ENCODE peak calls at places on chromosomes 5 and 9, in nine cellular contexts. One of them, this sample, is unnamed. For H3K4me1, the result is how much of the 10 kb centered on the place peaks cover.

GRCh38 chr9:2802494-2802921 is 41.4 kb downstream of the PUM3 start:
- DNase-seq in breast epithelium: no peak
- DNase-seq in PC-3: peak
- DNase-seq in fibroblast of lung: peak
- DNase-seq in colonic mucosa: no peak
- DNase-seq in lower lobe of right lung: no peak
- DNase-seq in astrocyte: no peak
- DNase-seq in pancreas: no peak
- DNase-seq in psoas muscle: no peak
- DNase-seq in this sample: no peak

GRCh38 chr5:87138091-87138819 is 129.4 kb upstream of the RASA1 start:
- DNase-seq in breast epithelium: no peak
- DNase-seq in PC-3: no peak
- DNase-seq in fibroblast of lung: no peak
- DNase-seq in colonic mucosa: no peak
- DNase-seq in lower lobe of right lung: no peak
- DNase-seq in astrocyte: no peak
- DNase-seq in pancreas: no peak
- DNase-seq in psoas muscle: no peak
- DNase-seq in this sample: no peak

GRCh38 chr5:134552301-134552700 is 26.8 kb downstream of the JADE2 start:
- DNase-seq in breast epithelium: no peak
- DNase-seq in PC-3: peak
- DNase-seq in fibroblast of lung: peak
- DNase-seq in colonic mucosa: no peak
- DNase-seq in lower lobe of right lung: no peak
- DNase-seq in astrocyte: peak
- DNase-seq in pancreas: peak
- DNase-seq in psoas muscle: no peak
- DNase-seq in this sample: no peak

GRCh38 chr5:43947870-43948269 is 344.9 kb downstream of the NNT start:
- DNase-seq in breast epithelium: no peak
- DNase-seq in PC-3: no peak
- DNase-seq in fibroblast of lung: peak
- DNase-seq in colonic mucosa: no peak
- DNase-seq in lower lobe of right lung: no peak
- DNase-seq in astrocyte: no peak
- DNase-seq in pancreas: no peak
- DNase-seq in psoas muscle: no peak
- DNase-seq in this sample: no peak

GRCh38 chr5:149887622-149888183 is 56.9 kb downstream of the PDE6A start:
- DNase-seq in breast epithelium: no peak
- DNase-seq in PC-3: peak
- DNase-seq in fibroblast of lung: peak
- DNase-seq in colonic mucosa: no peak
- DNase-seq in lower lobe of right lung: no peak
- DNase-seq in astrocyte: peak
- DNase-seq in pancreas: no peak
- DNase-seq in psoas muscle: no peak
- DNase-seq in this sample: no peak

GRCh38 chr5:54611290-54611951 is 93.9 kb downstream of the SNX18 start:
- DNase-seq in breast epithelium: no peak
- DNase-seq in PC-3: no peak
- DNase-seq in fibroblast of lung: no peak
- DNase-seq in colonic mucosa: no peak
- DNase-seq in lower lobe of right lung: no peak
- DNase-seq in astrocyte: peak
- DNase-seq in pancreas: no peak
- DNase-seq in psoas muscle: no peak
- DNase-seq in this sample: no peak

GRCh38 chr9:69071059-69071458 is 35.5 kb downstream of the FXN start:
- DNase-seq in breast epithelium: no peak
- DNase-seq in PC-3: no peak
- DNase-seq in fibroblast of lung: no peak
- DNase-seq in colonic mucosa: no peak
- DNase-seq in lower lobe of right lung: no peak
- DNase-seq in astrocyte: peak
- DNase-seq in pancreas: no peak
- DNase-seq in psoas muscle: no peak
- DNase-seq in this sample: no peak

GRCh38 chr9:36091028-36091953 is 45.2 kb upstream of the GLIPR2 start:
- DNase-seq in breast epithelium: no peak
- DNase-seq in PC-3: peak
- DNase-seq in fibroblast of lung: peak
- DNase-seq in colonic mucosa: peak
- DNase-seq in lower lobe of right lung: no peak
- DNase-seq in astrocyte: peak
- DNase-seq in pancreas: peak
- DNase-seq in psoas muscle: no peak
- DNase-seq in this sample: no peak

GRCh38 chr9:124320062-124320973 is 62.6 kb downstream of the NEK6 start:
- DNase-seq in breast epithelium: peak
- DNase-seq in PC-3: peak
- DNase-seq in fibroblast of lung: peak
- DNase-seq in colonic mucosa: peak
- DNase-seq in lower lobe of right lung: peak
- DNase-seq in astrocyte: no peak
- DNase-seq in pancreas: peak
- DNase-seq in psoas muscle: peak
- DNase-seq in this sample: peak

GRCh38 chr9:72396247-72397091 is 31.5 kb upstream of the ZFAND5 start:
- DNase-seq in breast epithelium: no peak
- DNase-seq in PC-3: peak
- DNase-seq in fibroblast of lung: peak
- DNase-seq in colonic mucosa: no peak
- DNase-seq in lower lobe of right lung: no peak
- DNase-seq in astrocyte: peak
- DNase-seq in pancreas: no peak
- DNase-seq in psoas muscle: no peak
- DNase-seq in this sample: no peak

GRCh38 chr9:18379073-18379811 is 94.7 kb upstream of the ADAMTSL1 start:
- DNase-seq in breast epithelium: no peak
- DNase-seq in PC-3: peak
- DNase-seq in fibroblast of lung: peak
- DNase-seq in colonic mucosa: no peak
- DNase-seq in lower lobe of right lung: no peak
- DNase-seq in astrocyte: peak
- DNase-seq in pancreas: no peak
- DNase-seq in psoas muscle: no peak
- DNase-seq in this sample: no peak

GRCh38 chr5:102048940-102049339 is 247.1 kb downstream of the SLCO4C1 start:
- DNase-seq in breast epithelium: no peak
- DNase-seq in PC-3: no peak
- DNase-seq in fibroblast of lung: peak
- DNase-seq in colonic mucosa: no peak
- DNase-seq in lower lobe of right lung: no peak
- DNase-seq in astrocyte: no peak
- DNase-seq in pancreas: no peak
- DNase-seq in psoas muscle: no peak
- DNase-seq in this sample: no peak

GRCh38 chr9:86684148-86684547 is 263.2 kb downstream of the GAS1 start:
- DNase-seq in breast epithelium: no peak
- DNase-seq in PC-3: no peak
- DNase-seq in fibroblast of lung: peak
- DNase-seq in colonic mucosa: no peak
- DNase-seq in lower lobe of right lung: no peak
- DNase-seq in astrocyte: peak
- DNase-seq in pancreas: no peak
- DNase-seq in psoas muscle: no peak
- DNase-seq in this sample: no peak

DNA sequence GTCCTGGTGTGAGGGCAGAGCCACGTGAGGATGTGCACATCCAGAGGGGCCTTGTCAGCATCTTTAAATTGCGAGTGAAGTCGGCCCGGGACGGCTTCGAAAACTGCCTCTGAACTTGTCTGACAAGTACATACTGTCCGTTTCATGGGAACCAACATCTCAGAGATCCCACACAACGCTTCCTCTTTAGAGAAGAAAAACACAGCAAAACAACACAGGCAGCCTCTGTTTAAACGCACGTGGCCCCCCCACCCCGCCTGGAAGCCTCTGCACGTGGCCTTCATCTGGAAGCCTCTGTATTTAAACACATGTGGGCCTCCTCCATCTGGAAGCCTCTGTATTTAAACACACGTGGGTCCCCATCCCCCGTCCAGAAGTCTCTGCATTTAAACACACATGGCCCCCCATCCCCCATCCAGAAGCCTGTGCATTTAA is 29.2 kb downstream of the CEP72 start:
- DNase-seq in breast epithelium: no peak
- DNase-seq in PC-3: no peak
- DNase-seq in fibroblast of lung: no peak
- DNase-seq in colonic mucosa: no peak
- DNase-seq in lower lobe of right lung: peak
- DNase-seq in astrocyte: no peak
- DNase-seq in pancreas: no peak
- DNase-seq in psoas muscle: no peak
- DNase-seq in this sample: no peak
- H3K4me1 ChIP-seq in breast epithelium: under half
- H3K4me1 ChIP-seq in PC-3: under half
- H3K4me1 ChIP-seq in fibroblast of lung: under half
- H3K4me1 ChIP-seq in colonic mucosa: under half
- H3K4me1 ChIP-seq in lower lobe of right lung: under half
- H3K4me1 ChIP-seq in astrocyte: under half
- H3K4me1 ChIP-seq in pancreas: under half
- H3K4me1 ChIP-seq in psoas muscle: under half
- H3K4me1 ChIP-seq in this sample: under half

GRCh38 chr5:113194125-113194524 is 217.5 kb downstream of the DCP2 start:
- DNase-seq in breast epithelium: no peak
- DNase-seq in PC-3: no peak
- DNase-seq in fibroblast of lung: no peak
- DNase-seq in colonic mucosa: no peak
- DNase-seq in lower lobe of right lung: no peak
- DNase-seq in astrocyte: no peak
- DNase-seq in pancreas: no peak
- DNase-seq in psoas muscle: no peak
- DNase-seq in this sample: no peak
- TF ChIP-seq CTCF in breast epithelium: no peak
- TF ChIP-seq CTCF in PC-3: no peak
- TF ChIP-seq CTCF in fibroblast of lung: no peak
- TF ChIP-seq CTCF in colonic mucosa: no peak
- TF ChIP-seq CTCF in lower lobe of right lung: no peak
- TF ChIP-seq CTCF in astrocyte: no peak
- TF ChIP-seq CTCF in pancreas: no peak
- TF ChIP-seq CTCF in psoas muscle: no peak
- TF ChIP-seq CTCF in this sample: no peak

GRCh38 chr9:113349044-113349433 is 302 bp upstream of the BSPRY start:
- DNase-seq in breast epithelium: no peak
- DNase-seq in PC-3: no peak
- DNase-seq in fibroblast of lung: no peak
- DNase-seq in colonic mucosa: no peak
- DNase-seq in lower lobe of right lung: no peak
- DNase-seq in astrocyte: no peak
- DNase-seq in pancreas: no peak
- DNase-seq in psoas muscle: no peak
- DNase-seq in this sample: no peak
- H3K4me3 ChIP-seq in breast epithelium: peak
- H3K4me3 ChIP-seq in PC-3: peak
- H3K4me3 ChIP-seq in fibroblast of lung: no peak
- H3K4me3 ChIP-seq in colonic mucosa: peak
- H3K4me3 ChIP-seq in lower lobe of right lung: peak
- H3K4me3 ChIP-seq in astrocyte: no peak
- H3K4me3 ChIP-seq in pancreas: peak
- H3K4me3 ChIP-seq in psoas muscle: peak
- H3K4me3 ChIP-seq in this sample: peak

GRCh38 chr5:114417519-114417918 is 55.6 kb downstream of the KCNN2 start:
- DNase-seq in breast epithelium: no peak
- DNase-seq in PC-3: no peak
- DNase-seq in fibroblast of lung: no peak
- DNase-seq in colonic mucosa: no peak
- DNase-seq in lower lobe of right lung: no peak
- DNase-seq in astrocyte: no peak
- DNase-seq in pancreas: no peak
- DNase-seq in psoas muscle: no peak
- DNase-seq in this sample: no peak

GRCh38 chr5:114418546-114419388 is 56.9 kb downstream of the KCNN2 start:
- DNase-seq in breast epithelium: no peak
- DNase-seq in PC-3: no peak
- DNase-seq in fibroblast of lung: no peak
- DNase-seq in colonic mucosa: no peak
- DNase-seq in lower lobe of right lung: no peak
- DNase-seq in astrocyte: no peak
- DNase-seq in pancreas: no peak
- DNase-seq in psoas muscle: no peak
- DNase-seq in this sample: no peak

GRCh38 chr5:114416254-114416653 is 54.4 kb downstream of the KCNN2 start:
- DNase-seq in breast epithelium: no peak
- DNase-seq in PC-3: no peak
- DNase-seq in fibroblast of lung: no peak
- DNase-seq in colonic mucosa: no peak
- DNase-seq in lower lobe of right lung: no peak
- DNase-seq in astrocyte: no peak
- DNase-seq in pancreas: no peak
- DNase-seq in psoas muscle: no peak
- DNase-seq in this sample: no peak

DNA sequence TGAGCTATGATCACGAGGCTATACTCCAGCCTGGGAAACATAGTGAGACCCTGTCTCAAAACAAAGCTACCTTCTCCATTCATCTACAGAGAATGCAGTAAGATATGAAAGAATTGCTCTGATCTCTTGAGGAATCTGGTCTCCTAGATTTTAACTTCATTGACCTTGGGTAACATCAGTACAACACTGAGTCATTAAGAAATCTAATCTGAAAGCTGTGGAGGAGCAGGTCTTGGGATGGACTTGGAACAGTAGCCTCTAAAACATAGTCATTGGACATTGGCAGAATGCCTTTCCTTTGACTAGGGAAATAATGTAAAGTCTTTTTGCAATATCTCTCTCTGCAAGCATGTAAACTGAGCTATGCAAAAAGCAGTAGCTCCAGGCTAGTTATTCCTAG is 58.1 kb downstream of the KCNN2 start:
- DNase-seq in breast epithelium: no peak
- DNase-seq in PC-3: peak
- DNase-seq in fibroblast of lung: peak
- DNase-seq in colonic mucosa: no peak
- DNase-seq in lower lobe of right lung: no peak
- DNase-seq in astrocyte: no peak
- DNase-seq in pancreas: no peak
- DNase-seq in psoas muscle: no peak
- DNase-seq in this sample: no peak
- H3K4me1 ChIP-seq in breast epithelium: under half
- H3K4me1 ChIP-seq in PC-3: under half
- H3K4me1 ChIP-seq in fibroblast of lung: under half
- H3K4me1 ChIP-seq in colonic mucosa: under half
- H3K4me1 ChIP-seq in lower lobe of right lung: under half
- H3K4me1 ChIP-seq in astrocyte: under half
- H3K4me1 ChIP-seq in pancreas: under half
- H3K4me1 ChIP-seq in psoas muscle: under half
- H3K4me1 ChIP-seq in this sample: under half

DNA sequence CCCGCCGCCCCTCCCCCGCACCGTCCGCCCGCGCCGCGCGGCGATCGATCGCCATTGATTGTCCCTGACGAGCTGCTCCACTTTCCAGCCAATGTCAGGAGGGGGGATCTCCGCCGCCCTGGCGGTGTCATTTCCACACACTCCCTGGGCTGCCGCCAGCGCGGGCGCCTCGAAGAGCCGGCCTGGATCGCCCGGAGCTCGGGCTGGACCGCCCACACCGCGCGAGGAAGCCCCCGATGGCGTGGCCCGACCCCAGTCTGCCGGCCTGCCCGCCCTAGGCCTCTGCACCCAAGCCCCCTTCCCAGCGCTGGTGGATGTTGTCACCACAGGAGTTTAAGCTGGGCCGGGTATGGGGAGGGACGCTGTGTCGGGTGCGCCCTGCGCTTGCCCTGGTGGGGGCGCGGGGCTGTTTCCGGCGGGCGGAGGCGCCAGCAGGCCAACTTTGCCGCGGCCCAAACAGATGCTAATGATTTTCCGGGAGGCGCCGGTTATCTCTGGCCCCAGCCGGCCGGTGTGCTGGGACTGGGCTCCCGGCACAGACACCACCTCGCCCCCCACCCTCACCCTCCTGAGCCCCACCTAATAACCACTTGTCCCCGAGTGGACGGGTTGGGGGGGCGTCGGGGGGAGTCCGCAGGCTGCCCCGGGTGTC is 10.6 kb upstream of the CXXC5 start:
- DNase-seq in breast epithelium: peak
- DNase-seq in PC-3: peak
- DNase-seq in fibroblast of lung: peak
- DNase-seq in colonic mucosa: peak
- DNase-seq in lower lobe of right lung: peak
- DNase-seq in astrocyte: peak
- DNase-seq in pancreas: peak
- DNase-seq in psoas muscle: peak
- DNase-seq in this sample: peak
- TF ChIP-seq CTCF in breast epithelium: peak
- TF ChIP-seq CTCF in PC-3: peak
- TF ChIP-seq CTCF in fibroblast of lung: no peak
- TF ChIP-seq CTCF in colonic mucosa: no peak
- TF ChIP-seq CTCF in lower lobe of right lung: peak
- TF ChIP-seq CTCF in astrocyte: no peak
- TF ChIP-seq CTCF in pancreas: no peak
- TF ChIP-seq CTCF in psoas muscle: peak
- TF ChIP-seq CTCF in this sample: peak

This sample was measured in sigmoid colon.